ENCODE peak calls at places on chromosomes 4 and X, in ten cellular contexts. Z, Y, U, X, P, T, G, B, W and I are unnamed samples.
A peak's percentile ranks its signal among the peaks of the same experiment; 100 is the strongest.

GRCh38 chr4:7971881-7972500 is 32.3 kb upstream of the AFAP1 start:
- DNase-seq in Z (no peak), Y (no peak), U (no peak), X (no peak), P (no peak), T (no peak), G (no peak), B (no peak), W (no peak), I (no peak)

GRCh38 chr4:64581422-64581821 is 172.2 kb upstream of the TECRL start:
- DNase-seq in Z (no peak), Y (no peak), U (peak; percentile 0), X (no peak), P (peak; percentile 36), T (no peak), G (no peak), B (no peak), W (no peak), I (no peak)

GRCh38 chr4:7630559-7631287 is 196.0 kb upstream of the PSAPL1 start:
- DNase-seq in Z (peak; percentile 75), Y (peak; percentile 87), U (peak; percentile 89), X (no peak), P (peak; percentile 62), T (no peak), G (peak; percentile 54), B (peak; percentile 54), W (no peak), I (peak; percentile 62)

GRCh38 chr4:16843831-16844508 is 54.5 kb downstream of the LDB2 start:
- DNase-seq in Z (no peak), Y (no peak), U (peak; percentile 95), X (no peak), P (no peak), T (no peak), G (no peak), B (no peak), W (no peak), I (no peak)

GRCh38 chr4:1720163-1720983 is 750 bp downstream of the TMEM129 start:
- DNase-seq in Z (peak; percentile 74), Y (no peak), U (peak; percentile 28), X (peak; percentile 54), P (peak; percentile 69), T (peak; percentile 79), G (no peak), B (no peak), W (peak; percentile 65), I (peak; percentile 61)

GRCh38 chr4:74715731-74716435 is 78.4 kb downstream of the BTC start:
- DNase-seq in Z (no peak), Y (no peak), U (no peak), X (no peak), P (no peak), T (no peak), G (no peak), B (no peak), W (no peak), I (no peak)

GRCh38 chr4:2935762-2936743 is 27.2 kb downstream of the NOP14 start:
- DNase-seq in Z (no peak), Y (no peak), U (no peak), X (no peak), P (no peak), T (peak; percentile 42), G (no peak), B (no peak), W (no peak), I (peak; percentile 11)

GRCh38 chr4:74474345-74475099 is 29.6 kb downstream of the AREG start:
- DNase-seq in Z (no peak), Y (no peak), U (peak; percentile 77), X (no peak), P (no peak), T (no peak), G (no peak), B (no peak), W (no peak), I (no peak)

GRCh38 chr4:100742045-100742444 is 224.2 kb upstream of the EMCN start:
- DNase-seq in Z (peak; percentile 5), Y (peak; percentile 9), U (peak; percentile 19), X (peak; percentile 50), P (peak; percentile 11), T (no peak), G (no peak), B (no peak), W (no peak), I (no peak)

GRCh38 chr4:182795446-182796238 is 121.5 kb downstream of the DCTD start:
- DNase-seq in Z (no peak), Y (no peak), U (no peak), X (no peak), P (no peak), T (no peak), G (no peak), B (no peak), W (no peak), I (no peak)

GRCh38 chr4:6390357-6390756 is 82.1 kb downstream of the PPP2R2C start:
- DNase-seq in Z (no peak), Y (peak; percentile 35), U (no peak), X (no peak), P (no peak), T (no peak), G (no peak), B (no peak), W (no peak), I (peak; percentile 44)

GRCh38 chrX:826448-826847 is 195.9 kb downstream of the SHOX start:
- DNase-seq in Z (no peak), Y (no peak), U (no peak), X (no peak), P (no peak), T (no peak), G (no peak), B (no peak), W (no peak), I (no peak)
- TF ChIP-seq CTCF in Z (no peak), Y (no peak), U (no peak), X (no peak), P (no peak), T (no peak), G (no peak), B (no peak), W (no peak), I (no peak)

GRCh38 chrX:71216446-71216845 is 6.6 kb upstream of the GJB1 start:
- DNase-seq in Z (no peak), Y (no peak), U (no peak), X (no peak), P (no peak), T (no peak), G (no peak), B (no peak), W (peak; percentile 17), I (no peak)

GRCh38 chrX:71214152-71214551 is 8.9 kb upstream of the GJB1 start:
- DNase-seq in Z (no peak), Y (no peak), U (no peak), X (no peak), P (no peak), T (no peak), G (no peak), B (no peak), W (no peak), I (no peak)

GRCh38 chrX:71212536-71212935 is 10.5 kb upstream of the GJB1 start:
- DNase-seq in Z (no peak), Y (no peak), U (no peak), X (no peak), P (no peak), T (no peak), G (no peak), B (no peak), W (no peak), I (no peak)

GRCh38 chrX:71215335-71215912 is 7.6 kb upstream of the GJB1 start:
- DNase-seq in Z (no peak), Y (no peak), U (no peak), X (no peak), P (no peak), T (no peak), G (no peak), B (no peak), W (no peak), I (no peak)

GRCh38 chrX:71214604-71215334 is 8.3 kb upstream of the GJB1 start:
- DNase-seq in Z (no peak), Y (no peak), U (no peak), X (no peak), P (no peak), T (no peak), G (no peak), B (no peak), W (peak; percentile 85), I (no peak)
- H3K4me1 ChIP-seq in Z (no peaks in the 10 kb centered on the region), Y (no peaks in the 10 kb centered on the region), U (no peaks in the 10 kb centered on the region), X (peaks cover 7% of the 10 kb centered on the region), P (no peaks in the 10 kb centered on the region), T (no peaks in the 10 kb centered on the region), G (no peaks in the 10 kb centered on the region), B (no peaks in the 10 kb centered on the region), W (no peaks in the 10 kb centered on the region), I (no peaks in the 10 kb centered on the region)

GRCh38 chr4:82852751-82853053 is 38.3 kb downstream of the SEC31A start:
- DNase-seq in Z (no peak), Y (no peak), U (no peak), X (no peak), P (no peak), T (no peak), G (no peak), B (no peak), W (no peak), I (no peak)

GRCh38 chr4:82851318-82851717 is 39.6 kb downstream of the SEC31A start:
- DNase-seq in Z (no peak), Y (no peak), U (no peak), X (no peak), P (no peak), T (no peak), G (no peak), B (no peak), W (no peak), I (no peak)

GRCh38 chr4:82848706-82849105 is 42.2 kb downstream of the SEC31A start:
- DNase-seq in Z (no peak), Y (no peak), U (no peak), X (no peak), P (no peak), T (no peak), G (no peak), B (no peak), W (no peak), I (no peak)

GRCh38 chr4:82851902-82852750 is 38.8 kb downstream of the SEC31A start:
- DNase-seq in Z (peak; percentile 7), Y (no peak), U (peak; percentile 49), X (peak; percentile 77), P (no peak), T (no peak), G (no peak), B (no peak), W (no peak), I (no peak)

DNA sequence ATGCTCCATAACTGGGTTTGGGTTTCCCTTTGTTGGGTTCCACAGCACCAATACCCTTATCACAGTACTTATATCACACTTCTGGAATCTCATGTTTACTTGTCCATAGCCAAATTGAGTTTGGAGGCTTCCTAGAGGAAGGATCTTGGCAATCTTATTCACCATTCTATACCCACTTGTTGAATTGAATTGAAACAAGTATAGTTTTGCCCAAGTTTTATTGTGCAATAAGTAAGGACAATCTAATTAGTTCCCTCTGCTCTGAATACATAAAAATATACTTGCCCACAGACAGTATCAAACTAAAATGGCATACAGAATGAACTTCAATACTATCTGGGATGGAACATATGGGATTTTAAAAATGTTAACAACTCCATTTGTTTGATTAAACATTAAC is 40.3 kb downstream of the SEC31A start:
- DNase-seq in Z (no peak), Y (no peak), U (no peak), X (no peak), P (no peak), T (no peak), G (no peak), B (no peak), W (no peak), I (no peak)
- TF ChIP-seq CTCF in Z (no peak), Y (no peak), U (no peak), X (no peak), P (no peak), T (no peak), G (no peak), B (no peak), W (no peak), I (no peak)

GRCh38 chr4:112520598-112521122 is 4.7 kb upstream of the NEUROG2 start:
- DNase-seq in Z (peak; percentile 63), Y (no peak), U (no peak), X (peak; percentile 70), P (no peak), T (no peak), G (no peak), B (no peak), W (no peak), I (no peak)
- H3K4me1 ChIP-seq in Z (peaks cover 21% of the 10 kb centered on the region), Y (peaks cover 54% of the 10 kb centered on the region), U (no peaks in the 10 kb centered on the region), X (peaks cover 67% of the 10 kb centered on the region), P (peaks cover 22% of the 10 kb centered on the region), T (no peaks in the 10 kb centered on the region), G (no peaks in the 10 kb centered on the region), B (peaks cover 56% of the 10 kb centered on the region), W (peaks cover 3% of the 10 kb centered on the region), I (peaks cover 15% of the 10 kb centered on the region)